ENCODE peak calls at places on chromosomes 6 and 20, in six cellular contexts. Y is AG08396; F is gastrocnemius medialis; J is stimulated activated CD8-positive, alpha-beta memory T cell treated with anti-CD3 and anti-CD28 coated beads, Interleukin-15, amount 100 ng/mL, for 24 hours; M is iPS-NIHi11; C is hypothalamus. G is an unnamed sample.

GRCh38 chr6:37695857-37696219 is 1.8 kb downstream of the MDGA1 start:
- DNase-seq in Y (peak), F (no peak), J (no peak), M (no peak), C (no peak), G (no peak)

GRCh38 chr6:149843051-149843633 is 21.0 kb downstream of the LRP11 start:
- DNase-seq in Y (no peak), F (no peak), J (no peak), M (no peak), C (no peak), G (no peak)

GRCh38 chr6:141521440-141521839 is 611.3 kb upstream of the GJE1 start:
- DNase-seq in Y (no peak), F (no peak), J (no peak), M (no peak), C (no peak), G (no peak)

GRCh38 chr6:77089776-77090175 is 373.5 kb downstream of the HTR1B start:
- DNase-seq in Y (no peak), F (no peak), J (no peak), M (no peak), C (no peak), G (no peak)

GRCh38 chr6:153511896-153512496 is 380.9 kb upstream of the RGS17 start:
- DNase-seq in Y (peak), F (no peak), J (no peak), M (peak), C (no peak), G (no peak)

GRCh38 chr6:150573041-150573681 is 26.5 kb upstream of the PLEKHG1 start:
- DNase-seq in Y (no peak), F (no peak), J (no peak), M (no peak), C (no peak), G (no peak)

GRCh38 chr6:135985471-135985870 is 134.0 kb downstream of the PDE7B start:
- DNase-seq in Y (no peak), F (no peak), J (no peak), M (no peak), C (no peak), G (no peak)

GRCh38 chr20:53623454-53624206 is 30.0 kb upstream of the ZNF217 start:
- DNase-seq in Y (peak), F (peak), J (no peak), M (peak), C (peak), G (peak)